ENCODE peak calls at places on chromosomes 16 and 17, in six cellular contexts. J, K, A, Z, P and L are unnamed samples. For H3K4me1 and H3K27me3, the result is how much of the 10 kb centered on the place peaks cover.

GRCh38 chr16:21584817-21585216 is 14.6 kb upstream of the METTL9 start:
- DNase-seq in J (no peak), K (no peak), A (no peak), Z (no peak), P (no peak), L (no peak)

GRCh38 chr17:67111327-67111726 is 67.0 kb downstream of the CACNG1 start:
- DNase-seq in J (no peak), K (no peak), A (no peak), Z (no peak), P (no peak), L (no peak)

GRCh38 chr17:37711113-37711512 is 33.7 kb downstream of the HNF1B start:
- DNase-seq in J (no peak), K (no peak), A (no peak), Z (no peak), P (no peak), L (no peak)

GRCh38 chr17:17467720-17468119 is 9.1 kb upstream of the MED9 start:
- DNase-seq in J (no peak), K (no peak), A (no peak), Z (no peak), P (no peak), L (no peak)

GRCh38 chr16:14198603-14199002 is 127.5 kb downstream of the MRTFB start:
- DNase-seq in J (no peak), K (no peak), A (no peak), Z (no peak), P (no peak), L (no peak)

GRCh38 chr16:70163596-70163995 is 10.0 kb upstream of the CLEC18C start:
- DNase-seq in J (no peak), K (no peak), A (no peak), Z (peak), P (no peak), L (no peak)

GRCh38 chr16:64638804-64639203 is 483.1 kb downstream of the CDH11 start:
- DNase-seq in J (no peak), K (no peak), A (no peak), Z (no peak), P (no peak), L (no peak)

GRCh38 chr16:87324411-87325275 is 7.5 kb upstream of the C16orf95 start:
- DNase-seq in J (no peak), K (no peak), A (peak), Z (peak), P (no peak), L (peak)

GRCh38 chr16:89620406-89620841 is 7.0 kb downstream of the DPEP1 start:
- DNase-seq in J (no peak), K (no peak), A (peak), Z (no peak), P (no peak), L (no peak)

GRCh38 chr17:13410874-13411273 is 190.9 kb downstream of the HS3ST3A1 start:
- DNase-seq in J (no peak), K (no peak), A (peak), Z (no peak), P (no peak), L (no peak)

GRCh38 chr17:71936977-71937376 is 183.8 kb upstream of the SOX9 start:
- DNase-seq in J (no peak), K (no peak), A (no peak), Z (no peak), P (no peak), L (no peak)

GRCh38 chr16:23398987-23399805 is 53.8 kb downstream of the COG7 start:
- DNase-seq in J (peak), K (no peak), A (no peak), Z (peak), P (no peak), L (no peak)

GRCh38 chr17:39754958-39755549 is 17.3 kb downstream of the GRB7 start:
- DNase-seq in J (no peak), K (no peak), A (no peak), Z (peak), P (no peak), L (no peak)

GRCh38 chr16:85891776-85892166 is 7.2 kb upstream of the IRF8 start:
- DNase-seq in J (no peak), K (no peak), A (no peak), Z (no peak), P (no peak), L (no peak)

GRCh38 chr16:72927199-72928088 is 120.5 kb downstream of the ZFHX3 start:
- DNase-seq in J (peak), K (no peak), A (peak), Z (no peak), P (no peak), L (no peak)

GRCh38 chr17:83079766-83080616 is 582 bp downstream of the METRNL start:
- DNase-seq in J (no peak), K (no peak), A (no peak), Z (peak), P (no peak), L (no peak)

GRCh38 chr16:70766176-70766575 is 34.8 kb downstream of the VAC14 start:
- DNase-seq in J (no peak), K (no peak), A (no peak), Z (no peak), P (no peak), L (no peak)

GRCh38 chr17:4488989-4489595 is 9.6 kb upstream of the SPNS2 start:
- DNase-seq in J (peak), K (no peak), A (no peak), Z (no peak), P (no peak), L (no peak)

GRCh38 chr16:46970089-46970488 is 3.4 kb downstream of the DNAJA2 start:
- DNase-seq in J (no peak), K (no peak), A (no peak), Z (no peak), P (no peak), L (no peak)

GRCh38 chr17:50443492-50444051 is 17.6 kb downstream of the ACSF2 start:
- DNase-seq in J (no peak), K (no peak), A (peak), Z (no peak), P (no peak), L (no peak)

GRCh38 chr17:50439008-50439407 is 13.0 kb downstream of the ACSF2 start:
- DNase-seq in J (no peak), K (no peak), A (no peak), Z (no peak), P (no peak), L (no peak)

GRCh38 chr17:50437409-50437808 is 11.4 kb downstream of the ACSF2 start:
- DNase-seq in J (no peak), K (no peak), A (no peak), Z (no peak), P (no peak), L (no peak)

GRCh38 chr17:50440838-50441829 is 15.1 kb downstream of the ACSF2 start:
- DNase-seq in J (no peak), K (no peak), A (no peak), Z (no peak), P (no peak), L (no peak)

DNA sequence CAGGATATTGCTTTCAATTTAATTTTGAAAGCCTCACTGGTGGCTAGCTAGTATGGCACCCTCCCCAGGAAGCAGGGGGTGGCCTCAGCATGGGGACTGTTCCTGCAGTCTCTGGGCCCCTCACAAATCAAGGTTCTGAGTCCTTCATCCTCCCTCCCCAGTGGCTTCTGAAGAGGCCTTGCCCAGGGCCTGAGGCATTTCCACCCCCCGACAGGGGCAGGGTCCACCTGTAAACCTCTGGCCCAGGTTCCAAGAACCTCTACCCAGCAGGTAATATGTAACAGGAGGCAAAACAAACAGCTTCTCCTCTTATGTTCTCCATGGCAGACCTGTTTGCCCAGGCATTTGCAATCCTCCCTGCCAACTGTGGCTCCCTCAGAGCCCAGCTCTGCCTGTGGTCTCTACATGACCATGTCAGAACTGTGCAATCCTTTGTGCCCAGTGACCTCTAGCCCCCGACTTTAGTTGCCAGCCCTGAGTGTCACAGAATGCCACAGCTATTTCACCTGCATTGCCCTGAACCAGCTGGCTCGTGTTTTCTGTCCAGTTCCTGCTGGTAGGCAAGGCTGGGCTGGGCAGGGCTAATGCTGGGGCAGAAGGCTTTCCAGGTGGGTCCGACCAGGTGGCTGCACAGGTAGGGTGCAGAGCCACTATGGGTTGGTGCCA is 14.3 kb downstream of the ACSF2 start:
- DNase-seq in J (peak), K (no peak), A (no peak), Z (no peak), P (no peak), L (no peak)
- H3K27ac ChIP-seq in J (peak), K (no peak), A (peak), Z (no peak), P (no peak), L (no peak)

GRCh38 chr17:48565024-48565558 is 13.1 kb downstream of the HOXB4 start:
- DNase-seq in J (no peak), K (no peak), A (no peak), Z (no peak), P (no peak), L (no peak)
- H3K4me1 ChIP-seq in J (under half), K (under half), A (under half), Z (under half), P (half or more), L (under half)

GRCh38 chr17:74176546-74177001 is 26.9 kb upstream of the RPL38 start:
- DNase-seq in J (peak), K (peak), A (peak), Z (peak), P (no peak), L (peak)

GRCh38 chr17:74181341-74181740 is 22.1 kb upstream of the RPL38 start:
- DNase-seq in J (peak), K (no peak), A (no peak), Z (no peak), P (no peak), L (no peak)

GRCh38 chr17:74180336-74180735 is 23.1 kb upstream of the RPL38 start:
- DNase-seq in J (peak), K (no peak), A (no peak), Z (peak), P (no peak), L (no peak)

GRCh38 chr17:74179576-74179975 is 23.9 kb upstream of the RPL38 start:
- DNase-seq in J (no peak), K (no peak), A (no peak), Z (no peak), P (no peak), L (no peak)

GRCh38 chr17:74177018-74177450 is 26.4 kb upstream of the RPL38 start:
- DNase-seq in J (no peak), K (no peak), A (no peak), Z (no peak), P (no peak), L (no peak)
- H3K27me3 ChIP-seq in J (under half), K (half or more), A (under half), Z (under half), P (half or more), L (under half)

DNA sequence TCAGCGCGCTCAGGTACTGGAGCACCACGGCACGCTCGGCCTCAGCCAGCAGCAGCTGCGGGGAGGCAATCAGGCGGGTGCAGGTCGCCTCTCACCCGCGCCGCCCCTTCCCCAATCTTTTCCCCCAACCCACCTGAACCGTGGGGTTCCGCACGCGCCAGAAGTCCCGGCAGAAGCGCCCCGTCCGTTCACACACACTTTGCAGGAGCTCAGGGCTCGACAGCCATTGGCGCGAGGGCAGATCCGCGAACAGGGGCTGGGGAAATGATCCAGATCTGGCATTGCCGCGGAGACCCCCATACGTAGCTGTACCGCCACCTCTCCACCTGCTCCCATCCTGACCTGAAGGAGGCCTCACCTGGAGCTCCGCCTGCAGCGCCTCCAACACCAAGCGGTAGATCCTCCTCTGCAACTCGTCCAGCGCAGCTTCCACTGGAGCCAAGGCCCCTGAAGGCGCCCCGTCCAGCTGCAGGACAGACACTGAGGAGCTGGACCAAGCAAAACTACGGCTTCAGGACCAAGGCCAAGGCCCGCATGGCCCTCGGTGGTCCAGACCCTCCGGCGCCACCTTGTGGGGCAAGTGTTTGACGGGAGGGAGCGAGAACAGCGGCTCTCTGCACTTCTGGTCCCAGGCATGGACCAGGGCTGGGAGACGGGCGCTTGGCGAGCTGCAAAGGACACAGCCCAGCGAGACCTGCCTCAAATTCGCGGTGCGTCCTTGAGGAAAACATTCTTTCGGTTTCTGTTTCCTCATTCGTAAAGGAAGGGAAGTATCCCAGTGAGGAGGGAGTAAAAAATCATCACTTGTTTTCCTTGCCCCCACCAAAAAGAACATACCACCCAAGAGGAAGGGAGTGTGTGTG is 1.5 kb upstream of the MATCAP1 start:
- DNase-seq in J (peak), K (peak), A (peak), Z (peak), P (peak), L (peak)
- H3K27ac ChIP-seq in J (no peak), K (no peak), A (no peak), Z (no peak), P (peak), L (no peak)

GRCh38 chr17:59439711-59440110 is 108.3 kb downstream of the YPEL2 start:
- DNase-seq in J (no peak), K (peak), A (no peak), Z (no peak), P (no peak), L (no peak)

GRCh38 chr17:59437766-59438165 is 106.3 kb downstream of the YPEL2 start:
- DNase-seq in J (no peak), K (no peak), A (no peak), Z (no peak), P (no peak), L (no peak)

GRCh38 chr17:59440757-59441458 is 109.5 kb downstream of the YPEL2 start:
- DNase-seq in J (peak), K (peak), A (peak), Z (peak), P (peak), L (peak)

GRCh38 chr17:59441459-59442096 is 110.1 kb downstream of the YPEL2 start:
- DNase-seq in J (no peak), K (no peak), A (no peak), Z (no peak), P (no peak), L (no peak)

DNA sequence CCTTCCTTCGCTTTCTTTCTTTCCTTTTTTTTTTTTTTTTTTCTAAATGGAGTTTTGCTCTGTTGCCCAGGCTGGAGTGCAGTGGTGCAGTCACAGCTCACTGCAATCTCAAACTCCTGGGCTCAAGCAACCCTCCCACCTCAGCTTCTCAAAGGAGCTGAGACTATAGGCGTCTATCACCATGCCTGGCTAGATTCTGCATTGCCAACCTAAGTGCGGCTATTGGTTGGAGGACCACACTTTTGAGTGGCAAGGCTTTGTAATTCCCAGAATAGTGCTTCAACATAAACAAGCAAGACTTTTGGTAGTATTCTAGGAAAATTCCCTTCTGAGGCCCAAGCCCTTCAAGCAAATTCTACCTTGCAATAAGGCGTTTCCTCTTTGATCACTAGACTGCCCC is 107.8 kb downstream of the YPEL2 start:
- DNase-seq in J (no peak), K (no peak), A (no peak), Z (no peak), P (no peak), L (no peak)
- H3K4me1 ChIP-seq in J (under half), K (under half), A (under half), Z (under half), P (under half), L (under half)

GRCh38 chr16:49704586-49705155 is 151.2 kb downstream of the ZNF423 start:
- DNase-seq in J (no peak), K (peak), A (no peak), Z (peak), P (no peak), L (no peak)
- H3K27me3 ChIP-seq in J (under half), K (under half), A (under half), Z (under half), P (under half), L (under half)

GRCh38 chr16:11848842-11849241 is 2.5 kb downstream of the RSL1D1 start:
- DNase-seq in J (no peak), K (no peak), A (peak), Z (no peak), P (no peak), L (no peak)
- H3K27ac ChIP-seq in J (no peak), K (no peak), A (no peak), Z (no peak), P (no peak), L (no peak)

DNA sequence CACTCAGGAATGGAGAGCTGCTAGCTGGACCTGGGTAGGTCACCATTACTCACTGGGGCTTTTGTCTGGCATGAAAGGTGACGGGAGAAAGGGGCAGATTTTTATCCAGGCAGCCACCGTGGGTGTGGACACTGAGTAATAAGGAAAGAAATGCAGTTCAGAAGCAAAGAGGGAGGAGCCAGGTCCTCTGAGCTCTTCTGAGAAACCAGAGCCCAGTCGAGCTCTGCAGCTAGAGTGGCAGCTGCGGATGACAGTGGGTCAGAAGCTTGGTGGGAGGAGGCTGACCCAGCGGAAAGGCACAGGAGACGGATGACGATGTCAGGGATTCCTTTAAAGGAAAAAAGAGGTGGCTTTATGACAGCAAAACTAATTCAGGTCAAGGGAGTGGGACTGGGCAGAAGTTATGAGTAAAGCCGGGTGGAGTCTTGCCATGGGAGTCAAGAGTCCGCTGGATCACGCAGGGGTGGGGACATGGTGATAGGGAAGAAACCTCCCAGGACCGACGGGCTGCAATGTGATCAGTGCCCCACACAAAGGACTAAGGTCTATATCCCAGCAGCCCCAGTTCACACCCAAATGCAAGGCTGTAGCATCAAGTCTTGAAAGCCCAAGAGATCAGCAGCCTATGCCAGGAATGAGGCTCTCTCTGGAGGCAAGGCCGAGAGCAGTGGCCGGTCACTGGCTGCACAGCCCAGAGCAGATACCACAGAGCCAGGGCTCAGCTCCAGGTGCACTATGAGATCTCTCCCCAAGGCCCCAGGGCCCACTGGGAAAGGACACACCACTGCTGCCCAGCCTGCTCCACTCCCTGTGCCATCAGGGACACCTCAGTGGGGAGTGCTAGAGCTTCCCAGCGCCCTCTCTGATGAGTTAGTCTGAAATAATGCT is 6.3 kb upstream of the MNT start:
- DNase-seq in J (peak), K (no peak), A (peak), Z (no peak), P (no peak), L (no peak)
- H3K4me1 ChIP-seq in J (half or more), K (under half), A (under half), Z (under half), P (half or more), L (under half)